ENCODE peak calls at places on chromosomes 16 and 17, in nine cellular contexts. Q is CD8-positive, alpha-beta T cell; S is RWPE1; G is A549; P is AG10803; B is GM06990; K is AG04450; I is bronchial epithelial cell; R is choroid plexus epithelial cell. A is an unnamed sample.

GRCh38 chr17:62980842-62981241 is 14.8 kb downstream of the TANC2 start:
- DNase-seq in Q (no peak), S (no peak), G (no peak), P (no peak), B (no peak), K (no peak), I (no peak), R (no peak), A (no peak)

GRCh38 chr17:57892820-57893595 is 43.2 kb upstream of the MRPS23 start:
- DNase-seq in Q (no peak), S (peak; percentile 79), G (peak; percentile 90), P (peak; percentile 100), B (peak; percentile 47), K (peak; percentile 86), I (peak; percentile 95), R (peak; percentile 97), A (peak; percentile 98)

GRCh38 chr16:57372372-57373116 is at the start of gene CX3CL1:
- DNase-seq in Q (no peak), S (no peak), G (no peak), P (peak; percentile 25), B (no peak), K (no peak), I (peak; percentile 29), R (peak; percentile 35), A (no peak)

GRCh38 chr17:36921131-36921851 is 16.0 kb upstream of the LHX1 start:
- DNase-seq in Q (no peak), S (peak; percentile 98), G (peak; percentile 98), P (no peak), B (no peak), K (no peak), I (peak; percentile 97), R (peak; percentile 80), A (peak; percentile 95)

GRCh38 chr17:17028878-17029535 is 13.2 kb upstream of the MPRIP start:
- DNase-seq in Q (no peak), S (no peak), G (no peak), P (no peak), B (no peak), K (no peak), I (no peak), R (no peak), A (no peak)

GRCh38 chr17:9360610-9361571 is 214.7 kb downstream of the STX8 start:
- DNase-seq in Q (no peak), S (peak; percentile 19), G (peak; percentile 70), P (peak; percentile 93), B (no peak), K (peak; percentile 67), I (peak; percentile 70), R (peak; percentile 92), A (peak; percentile 66)

GRCh38 chr17:48544356-48545021 is 420 bp downstream of the HOXB2 start:
- DNase-seq in Q (no peak), S (no peak), G (no peak), P (peak; percentile 94), B (peak; percentile 38), K (peak; percentile 78), I (no peak), R (no peak), A (peak; percentile 39)

GRCh38 chr16:67529639-67530012 is 997 bp downstream of the RIPOR1 start:
- DNase-seq in Q (no peak), S (no peak), G (no peak), P (no peak), B (no peak), K (no peak), I (no peak), R (no peak), A (no peak)

GRCh38 chr16:1537763-1538289 is 4.4 kb downstream of the TMEM204 start:
- DNase-seq in Q (no peak), S (no peak), G (no peak), P (no peak), B (no peak), K (no peak), I (no peak), R (no peak), A (no peak)

GRCh38 chr17:35368086-35368824 is 5.2 kb downstream of the SLFN11 start:
- DNase-seq in Q (no peak), S (no peak), G (no peak), P (no peak), B (peak; percentile 74), K (no peak), I (no peak), R (peak; percentile 56), A (no peak)

GRCh38 chr17:36941265-36942021 is 4.2 kb downstream of the LHX1 start:
- DNase-seq in Q (no peak), S (no peak), G (no peak), P (no peak), B (no peak), K (no peak), I (no peak), R (no peak), A (no peak)

GRCh38 chr17:42061641-42062487 is 11.5 kb upstream of the C17orf113 start:
- DNase-seq in Q (no peak), S (no peak), G (no peak), P (no peak), B (no peak), K (no peak), I (no peak), R (no peak), A (no peak)

GRCh38 chr16:57882797-57883196 is 80.5 kb upstream of the KIFC3 start:
- DNase-seq in Q (no peak), S (no peak), G (no peak), P (peak; percentile 25), B (no peak), K (no peak), I (no peak), R (peak; percentile 46), A (no peak)

GRCh38 chr17:43021739-43022512 is at the start of gene VAT1:
- DNase-seq in Q (no peak), S (peak; percentile 81), G (peak; percentile 94), P (peak; percentile 70), B (peak; percentile 78), K (no peak), I (peak; percentile 60), R (peak; percentile 79), A (peak; percentile 78)

GRCh38 chr16:2333772-2334379 is 6.7 kb downstream of the ABCA3 start:
- DNase-seq in Q (no peak), S (no peak), G (peak; percentile 64), P (peak; percentile 21), B (no peak), K (no peak), I (no peak), R (no peak), A (no peak)

GRCh38 chr17:1957037-1957436 is 68.1 kb downstream of the RTN4RL1 start:
- DNase-seq in Q (no peak), S (no peak), G (no peak), P (peak; percentile 13), B (no peak), K (peak; percentile 6), I (no peak), R (peak; percentile 61), A (peak; percentile 6)

GRCh38 chr16:12551530-12551929 is 252.2 kb downstream of the CPPED1 start:
- DNase-seq in Q (no peak), S (no peak), G (no peak), P (no peak), B (no peak), K (no peak), I (no peak), R (no peak), A (no peak)

DNA sequence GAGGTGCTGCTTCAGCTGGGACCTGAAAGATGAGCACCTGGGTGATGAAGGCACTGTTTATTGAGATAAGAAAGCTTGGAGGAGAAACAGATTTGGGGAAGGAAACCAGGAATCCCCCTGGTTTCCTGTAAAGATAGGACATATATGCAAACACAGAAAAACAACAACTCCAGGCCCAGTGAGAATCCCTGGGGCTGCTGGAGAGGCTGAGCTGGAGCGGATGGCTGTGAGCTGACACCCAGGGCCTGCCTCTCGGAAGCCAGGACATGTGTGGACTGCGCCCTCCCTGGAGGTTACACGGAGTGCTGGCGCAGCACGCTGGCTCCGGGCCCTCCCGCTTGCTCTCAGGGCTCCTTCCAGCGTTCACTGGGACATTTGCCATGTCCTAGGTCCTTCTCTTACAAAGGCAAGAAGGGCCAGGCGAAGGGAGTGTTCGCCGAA is 57.5 kb downstream of the CYB5B start:
- DNase-seq in Q (no peak), S (peak; percentile 38), G (no peak), P (peak; percentile 89), B (no peak), K (no peak), I (peak; percentile 72), R (peak; percentile 63), A (peak; percentile 73)
- TF ChIP-seq CTCF in Q (no peak), S (no peak), G (no peak), P (peak; percentile 22), B (no peak), K (no peak), I (peak; percentile 43), R (no peak), A (no peak)

DNA sequence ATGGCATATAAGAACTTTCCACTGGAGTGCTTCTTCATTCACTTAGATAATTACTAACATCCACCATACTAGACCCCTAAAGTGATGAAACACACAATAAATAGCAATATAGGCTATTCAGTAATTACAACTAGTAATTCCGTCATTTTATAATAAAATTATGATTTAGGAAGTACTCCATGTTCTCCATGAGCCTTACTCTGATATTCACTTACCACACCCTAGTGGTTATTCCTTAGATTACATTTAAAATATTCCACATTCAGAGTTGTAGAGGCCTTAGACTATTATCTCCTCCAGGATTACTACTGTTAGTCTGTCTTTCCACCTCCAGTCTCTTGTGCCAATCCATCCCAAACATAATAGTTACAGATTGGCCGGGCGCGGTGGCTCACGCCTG is 62.4 kb downstream of the STH start:
- DNase-seq in Q (no peak), S (no peak), G (peak; percentile 49), P (no peak), B (no peak), K (no peak), I (peak; percentile 20), R (peak; percentile 52), A (peak; percentile 14)
- TF ChIP-seq CTCF in Q (peak; percentile 51), S (peak; percentile 11), G (peak; percentile 46), P (peak; percentile 36), B (no peak), K (peak; percentile 23), I (no peak), R (peak; percentile 43), A (no peak)

GRCh38 chr16:5333991-5334390 is 236.4 kb upstream of the EEF2KMT start:
- DNase-seq in Q (no peak), S (no peak), G (no peak), P (no peak), B (no peak), K (no peak), I (no peak), R (no peak), A (no peak)
- TF ChIP-seq CTCF in Q (no peak), S (no peak), G (no peak), P (no peak), B (no peak), K (no peak), I (no peak), R (no peak), A (no peak)

DNA sequence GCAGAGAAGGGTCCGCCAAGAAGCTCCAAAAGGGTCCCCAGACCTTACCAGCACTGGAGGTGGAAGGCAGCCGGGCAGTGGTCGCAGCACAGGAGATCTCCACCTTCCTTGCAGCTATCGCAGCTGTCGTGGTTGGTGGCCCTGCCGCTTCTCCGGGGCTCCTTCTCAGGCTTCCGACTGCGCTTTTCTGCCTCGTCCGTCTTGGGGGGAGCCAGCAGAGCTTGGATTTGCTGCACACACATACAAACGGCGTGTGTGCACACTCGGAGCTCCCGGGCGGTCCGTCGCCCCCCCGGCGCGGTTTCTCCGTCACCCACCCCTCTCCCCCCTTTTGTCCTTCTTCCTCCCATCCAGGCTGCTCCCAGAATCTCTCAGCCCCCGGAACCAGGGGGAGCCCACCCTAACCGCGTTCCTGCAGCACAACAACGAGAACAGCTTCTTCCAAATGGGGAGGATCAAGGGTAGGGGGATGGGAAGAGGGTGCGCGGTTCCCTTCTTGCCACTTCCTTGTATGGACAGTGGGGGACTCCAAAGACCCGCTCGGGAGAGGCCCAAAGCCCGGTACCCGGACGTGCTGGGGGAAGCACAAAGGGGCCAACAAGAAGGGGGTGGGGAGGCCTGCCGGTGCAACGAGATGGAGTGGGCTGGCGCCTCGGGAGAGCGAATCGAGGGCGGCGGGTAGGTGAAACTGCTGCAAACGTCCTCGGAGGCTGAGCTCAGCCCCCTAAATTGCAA is 1.1 kb downstream of the PHF12 start:
- DNase-seq in Q (peak; percentile 13), S (peak; percentile 26), G (peak; percentile 48), P (peak; percentile 32), B (peak; percentile 67), K (no peak), I (no peak), R (peak; percentile 54), A (peak; percentile 24)
- TF ChIP-seq CTCF in Q (no peak), S (no peak), G (no peak), P (no peak), B (no peak), K (no peak), I (no peak), R (no peak), A (no peak)

A was measured in MCF 10A.